ENCODE peak calls at places on chromosomes 13 and 19, in nine cellular contexts. S is neural progenitor cell, H is hepatocyte, D is OCI-LY7, A is GM23248, V is SK-N-SH, E is GM23338, T is HCT116, Y is MM.1S. P is an unnamed sample.

GRCh38 chr19:51127032-51127431 is 2.3 kb downstream of the SIGLEC9 start:
- DNase-seq in D (no peak), Y (no peak), E (no peak), T (no peak), V (no peak), S (no peak), H (no peak), A (no peak), P (no peak)

GRCh38 chr13:46126552-46127171 is 21.8 kb upstream of the CPB2 start:
- DNase-seq in D (peak), E (peak), T (peak), A (peak), V (peak), H (peak), Y (peak), S (peak), P (peak)

GRCh38 chr19:38869836-38870607 is 8.1 kb downstream of the RINL start:
- DNase-seq in Y (peak), T (no peak), H (peak), D (peak), E (peak), S (peak), V (peak), A (peak), P (no peak)

GRCh38 chr13:109448629-109449028 is 337.8 kb downstream of the IRS2 start:
- DNase-seq in D (no peak), S (no peak), T (no peak), A (no peak), H (no peak), E (no peak), Y (no peak), V (no peak), P (no peak)

GRCh38 chr19:40144947-40145748 is 46.1 kb upstream of the MAP3K10 start:
- DNase-seq in V (no peak), D (peak), E (peak), T (no peak), S (no peak), A (no peak), Y (peak), H (no peak), P (no peak)

GRCh38 chr13:90302113-90302512 is 1045.4 kb upstream of the MIR17HG start:
- DNase-seq in Y (no peak), A (peak), T (no peak), S (no peak), D (no peak), H (no peak), E (no peak), V (no peak), P (no peak)

GRCh38 chr19:14122924-14123323 is 5.4 kb upstream of the PRKACA start:
- DNase-seq in T (no peak), V (no peak), A (no peak), E (no peak), D (no peak), S (no peak), Y (no peak), H (no peak), P (no peak)

GRCh38 chr19:7830272-7830771 is 304 bp downstream of the EVI5L start:
- DNase-seq in E (no peak), Y (no peak), A (no peak), S (no peak), D (no peak), H (no peak), T (no peak), V (no peak), P (no peak)

GRCh38 chr19:40165362-40165937 is 25.8 kb upstream of the MAP3K10 start:
- DNase-seq in E (peak), H (peak), V (peak), T (peak), A (peak), S (peak), Y (peak), D (peak), P (peak)

GRCh38 chr13:50376895-50377575 is 361.8 kb downstream of the KCNRG start:
- DNase-seq in A (no peak), T (no peak), S (peak), Y (no peak), H (no peak), E (peak), D (no peak), V (no peak), P (peak)

GRCh38 chr19:41305923-41306322 is 4.0 kb upstream of the CCDC97 start:
- DNase-seq in Y (no peak), A (no peak), H (no peak), S (no peak), V (no peak), T (no peak), D (no peak), E (no peak), P (no peak)

GRCh38 chr19:40214936-40215335 is 3.2 kb downstream of the TTC9B start:
- DNase-seq in E (no peak), Y (no peak), V (no peak), S (no peak), T (no peak), H (no peak), A (no peak), D (no peak), P (no peak)

GRCh38 chr19:17703823-17704463 is 15.3 kb upstream of the MAP1S start:
- DNase-seq in E (peak), V (peak), D (peak), Y (peak), S (peak), H (no peak), T (peak), A (peak), P (peak)

GRCh38 chr19:15194938-15195337 is 5.9 kb downstream of the NOTCH3 start:
- DNase-seq in S (no peak), Y (no peak), A (peak), T (no peak), D (no peak), H (no peak), E (no peak), V (no peak), P (no peak)

GRCh38 chr19:2359992-2360875 is at the start of gene TMPRSS9:
- DNase-seq in D (no peak), E (no peak), T (no peak), H (no peak), Y (no peak), V (peak), A (no peak), S (peak), P (no peak)

GRCh38 chr19:2358548-2359173 is 1.4 kb upstream of the TMPRSS9 start:
- DNase-seq in T (no peak), Y (no peak), H (no peak), E (no peak), D (no peak), V (no peak), S (no peak), A (no peak), P (no peak)

GRCh38 chr19:2356036-2356646 is 3.9 kb upstream of the TMPRSS9 start:
- DNase-seq in H (no peak), Y (no peak), T (no peak), E (no peak), V (no peak), S (no peak), D (no peak), A (no peak), P (no peak)

GRCh38 chr19:2355168-2356035 is 4.7 kb upstream of the TMPRSS9 start:
- DNase-seq in D (no peak), Y (no peak), A (peak), T (no peak), V (no peak), H (no peak), E (no peak), S (no peak), P (no peak)

DNA sequence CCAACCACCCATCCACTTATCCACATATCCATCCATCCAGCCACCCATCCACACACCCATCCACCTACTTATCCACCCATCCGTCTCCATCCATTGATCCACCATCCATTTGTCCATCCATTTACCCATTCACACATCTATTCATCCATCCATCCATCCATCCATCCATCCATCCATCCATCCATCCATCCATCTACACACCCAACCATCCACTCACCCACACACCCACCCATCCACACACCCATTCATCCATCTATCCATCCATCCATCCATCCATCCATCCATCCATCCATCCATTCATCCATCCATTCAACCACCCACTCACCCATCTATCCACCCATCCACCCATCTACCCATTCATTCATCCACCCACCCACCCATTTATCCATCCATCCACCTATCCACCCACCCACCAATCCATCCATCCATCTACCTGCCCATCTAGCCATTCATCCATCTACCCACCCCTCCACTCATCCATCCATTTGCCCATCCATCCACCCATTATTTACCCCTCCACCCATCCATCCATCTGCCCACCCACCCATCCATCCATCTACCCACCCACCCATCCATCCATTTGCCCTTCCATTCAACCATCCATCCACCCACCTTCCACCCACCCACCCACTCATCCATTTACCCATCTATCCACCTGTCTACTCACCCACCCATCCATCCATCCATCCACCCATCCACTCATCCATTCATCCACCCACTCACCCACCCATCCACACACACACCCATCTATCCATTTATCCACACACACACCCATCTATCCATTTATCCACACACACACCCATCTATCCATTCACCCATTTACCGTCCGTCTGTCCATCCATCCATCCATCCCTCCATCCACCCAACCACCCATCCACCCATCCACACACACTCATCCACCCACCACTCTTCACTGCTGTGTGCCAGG is 2.5 kb upstream of the TMPRSS9 start:
- DNase-seq in E (no peak), H (no peak), T (no peak), D (no peak), S (no peak), V (no peak), A (no peak), Y (no peak), P (no peak)
- TF ChIP-seq EZH2phosphoT487 in E (no peak), H (no peak), T (no peak), D (no peak), S (no peak), V (no peak), A (no peak), Y (no peak), P (no peak)

GRCh38 chr13:28527629-28528028 is 32.7 kb upstream of the FLT1 start:
- DNase-seq in V (no peak), S (no peak), A (no peak), T (no peak), D (peak), E (no peak), H (no peak), Y (no peak), P (no peak)
- H3K4me3 ChIP-seq in V (no peak), S (no peak), A (no peak), T (no peak), D (no peak), E (no peak), H (no peak), Y (no peak), P (no peak)

GRCh38 chr19:48248081-48248833 is 7.5 kb downstream of the CARD8 start:
- DNase-seq in S (no peak), D (no peak), H (no peak), E (no peak), T (no peak), Y (no peak), V (no peak), A (no peak), P (no peak)

GRCh38 chr19:48252625-48253024 is 3.1 kb downstream of the CARD8 start:
- DNase-seq in S (no peak), T (no peak), D (no peak), E (no peak), V (no peak), H (no peak), A (no peak), Y (no peak), P (no peak)

GRCh38 chr19:48250290-48251025 is 5.3 kb downstream of the CARD8 start:
- DNase-seq in T (no peak), V (no peak), D (no peak), Y (no peak), A (no peak), H (no peak), E (no peak), S (no peak), P (no peak)

GRCh38 chr19:48247212-48247611 is 8.5 kb downstream of the CARD8 start:
- DNase-seq in Y (no peak), V (no peak), E (no peak), D (no peak), H (no peak), A (no peak), S (no peak), T (no peak), P (no peak)

GRCh38 chr19:48249502-48250014 is 6.2 kb downstream of the CARD8 start:
- DNase-seq in T (no peak), E (no peak), V (no peak), Y (peak), D (peak), A (no peak), S (no peak), H (no peak), P (no peak)
- TF ChIP-seq EZH2phosphoT487 in T (no peak), E (no peak), V (no peak), Y (no peak), D (no peak), A (no peak), S (no peak), H (no peak), P (no peak)

DNA sequence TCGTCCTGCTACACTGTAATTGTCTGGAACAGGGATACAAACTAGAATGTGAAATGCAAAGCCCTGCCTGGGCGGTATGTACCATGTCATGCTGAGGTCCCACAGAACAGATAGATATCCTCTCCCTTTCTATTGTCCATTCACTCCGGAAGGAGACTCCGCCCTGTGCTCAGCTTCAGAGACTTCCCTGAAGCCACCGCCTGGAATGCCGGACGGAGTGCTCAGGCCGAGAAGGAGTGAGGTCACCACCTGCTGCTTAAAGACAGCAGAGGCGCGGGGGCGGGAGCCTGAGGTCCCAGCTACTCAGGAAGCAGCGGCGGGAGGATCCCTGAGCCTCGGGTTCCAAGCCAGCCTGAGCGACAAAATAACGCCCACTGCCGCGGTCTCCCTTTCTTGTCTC is 890 bp upstream of the ZNF611 start:
- DNase-seq in Y (no peak), V (no peak), T (no peak), S (peak), D (no peak), H (peak), E (peak), A (peak), P (peak)
- H3K4me3 ChIP-seq in Y (no peak), V (no peak), T (no peak), S (peak), D (no peak), H (peak), E (peak), A (no peak), P (no peak)

GRCh38 chr13:111646464-111646855 is 326.0 kb downstream of the TEX29 start:
- DNase-seq in Y (no peak), A (no peak), S (no peak), H (no peak), T (no peak), V (no peak), E (no peak), D (no peak), P (no peak)
- TF ChIP-seq EZH2phosphoT487 in Y (no peak), A (no peak), S (no peak), H (no peak), T (no peak), V (no peak), E (no peak), D (no peak), P (no peak)

DNA sequence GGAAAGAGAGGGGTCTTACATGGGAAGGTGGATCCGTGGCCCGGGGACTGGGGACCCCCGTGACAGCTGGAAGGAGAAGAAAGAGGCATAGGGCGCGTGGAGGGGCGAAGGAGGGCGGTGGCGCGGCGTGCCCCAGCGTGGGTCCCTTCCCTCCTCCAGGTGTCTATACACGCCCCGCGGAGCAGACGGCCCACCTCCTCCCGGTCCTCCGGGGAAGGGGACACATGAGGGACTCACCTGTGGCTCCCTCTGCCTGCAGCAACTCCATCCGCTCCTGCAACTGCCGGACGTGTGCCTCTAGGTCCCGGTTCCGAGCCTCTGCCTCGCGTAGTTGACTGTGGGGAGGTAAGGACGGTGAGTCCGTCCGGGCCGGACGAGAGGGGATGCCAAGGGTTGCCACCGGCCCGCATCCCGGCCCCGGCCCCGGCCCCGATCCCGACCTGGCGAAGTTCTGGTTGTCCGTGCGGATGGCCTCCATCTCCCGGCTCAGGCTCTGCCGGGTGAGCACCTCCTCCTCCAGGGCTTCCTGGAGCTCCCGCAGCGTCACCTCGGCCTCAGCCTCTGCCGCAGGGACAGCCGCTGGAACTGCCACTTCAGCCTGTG is 2.4 kb upstream of the SIX5 start:
- DNase-seq in D (no peak), Y (no peak), A (no peak), V (no peak), T (no peak), E (peak), S (no peak), H (no peak), P (no peak)
- H3K4me3 ChIP-seq in D (peak), Y (peak), A (no peak), V (no peak), T (peak), E (peak), S (peak), H (no peak), P (peak)

GRCh38 chr13:98190889-98191444 is 13.9 kb upstream of the RNF113B start:
- DNase-seq in V (no peak), E (no peak), A (no peak), Y (no peak), D (no peak), S (no peak), H (no peak), T (no peak), P (no peak)
- TF ChIP-seq EZH2phosphoT487 in V (no peak), E (no peak), A (no peak), Y (no peak), D (no peak), S (no peak), H (no peak), T (no peak), P (no peak)

DNA sequence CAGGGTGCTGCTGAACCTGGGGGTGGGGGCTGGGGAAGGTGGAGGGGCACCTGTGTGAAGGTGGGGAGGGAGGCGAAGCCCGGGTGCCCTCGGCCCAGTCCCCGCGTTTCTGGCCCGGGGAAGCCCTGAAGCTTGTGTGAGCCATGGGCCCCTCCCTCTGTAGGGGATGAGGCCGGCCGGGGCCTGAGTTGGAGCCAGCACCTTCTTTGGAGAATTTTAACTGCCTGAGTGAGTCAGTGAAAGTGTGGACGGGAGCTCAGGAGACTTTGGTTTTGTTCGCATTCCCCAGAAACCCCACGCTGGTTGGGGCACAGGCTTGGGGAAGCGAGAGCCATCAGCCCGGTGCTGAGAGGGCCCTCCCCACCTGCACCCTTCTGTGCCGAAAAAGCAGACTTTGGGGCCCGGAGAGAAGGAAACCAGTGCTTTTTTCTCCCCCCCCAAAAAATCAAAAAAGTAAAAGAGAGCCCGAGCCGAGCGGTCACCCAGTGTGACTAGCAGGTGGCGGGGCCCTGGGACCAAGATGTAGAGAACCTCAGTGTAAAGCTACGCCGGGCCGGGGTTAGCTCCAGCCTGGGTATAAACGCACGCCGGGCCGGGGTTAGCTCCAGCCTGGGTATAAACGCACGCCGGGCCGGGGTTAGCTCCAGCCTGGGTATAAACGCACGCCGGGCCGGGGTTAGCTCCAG is 45.1 kb downstream of the TMEM255B start:
- DNase-seq in V (no peak), S (no peak), T (no peak), A (no peak), D (no peak), E (no peak), Y (no peak), H (no peak), P (peak)
- H3K4me3 ChIP-seq in V (no peak), S (no peak), T (no peak), A (no peak), D (no peak), E (no peak), Y (no peak), H (no peak), P (no peak)

DNA sequence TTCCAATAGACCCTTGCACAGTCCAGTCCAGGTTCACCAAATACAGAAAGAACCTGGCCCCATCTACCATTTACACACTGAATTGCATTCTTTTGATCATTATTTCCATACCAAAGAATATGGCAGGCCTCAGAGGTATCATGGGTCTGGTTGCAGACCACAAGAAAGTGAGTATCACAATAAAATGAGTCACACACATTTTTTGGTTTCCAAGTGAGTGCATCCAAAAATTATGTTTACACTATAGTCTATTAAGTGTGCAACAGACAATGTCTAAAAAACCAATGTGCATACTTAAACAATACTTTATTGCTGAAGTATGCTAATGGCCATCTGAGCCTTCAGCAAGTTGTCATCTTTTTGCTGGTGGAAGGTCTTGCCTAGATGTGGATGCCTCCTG is 105.3 kb downstream of the SPACA7 start:
- DNase-seq in Y (no peak), V (no peak), T (no peak), H (no peak), A (no peak), E (no peak), S (no peak), D (no peak), P (peak)
- TF ChIP-seq EZH2phosphoT487 in Y (no peak), V (no peak), T (no peak), H (no peak), A (no peak), E (no peak), S (no peak), D (no peak), P (no peak)